ENCODE peak calls at places on chromosome 15, in six cellular contexts. One of them, this sample, is unnamed.
A peak's percentile ranks its signal among the peaks of the same experiment; 100 is the strongest.

GRCh38 chr15:34721802-34722795 is 32.7 kb downstream of the GJD2 start:
- DNase-seq in HFFc6: peak; percentile 94
- DNase-seq in AG09319: peak; percentile 10
- DNase-seq in ELR: peak; percentile 67
- DNase-seq in sigmoid colon: peak; percentile 63
- DNase-seq in NAMALWA: no peak
- DNase-seq in this sample: no peak

GRCh38 chr15:90104551-90104950 is 2.3 kb upstream of the IDH2 start:
- DNase-seq in HFFc6: no peak
- DNase-seq in AG09319: no peak
- DNase-seq in ELR: no peak
- DNase-seq in sigmoid colon: peak; percentile 71
- DNase-seq in NAMALWA: no peak
- DNase-seq in this sample: no peak

GRCh38 chr15:67256051-67256450 is 1.5 kb downstream of the IQCH start:
- DNase-seq in HFFc6: no peak
- DNase-seq in AG09319: no peak
- DNase-seq in ELR: no peak
- DNase-seq in sigmoid colon: no peak
- DNase-seq in NAMALWA: no peak
- DNase-seq in this sample: no peak

GRCh38 chr15:69225355-69226027 is 65.1 kb downstream of the GLCE start:
- DNase-seq in HFFc6: peak; percentile 46
- DNase-seq in AG09319: peak; percentile 5
- DNase-seq in ELR: peak; percentile 66
- DNase-seq in sigmoid colon: no peak
- DNase-seq in NAMALWA: peak; percentile 22
- DNase-seq in this sample: no peak

GRCh38 chr15:44713006-44713966 is 2.0 kb downstream of the B2M start:
- DNase-seq in HFFc6: peak; percentile 51
- DNase-seq in AG09319: no peak
- DNase-seq in ELR: peak; percentile 66
- DNase-seq in sigmoid colon: no peak
- DNase-seq in NAMALWA: peak; percentile 69
- DNase-seq in this sample: no peak

GRCh38 chr15:79858469-79858868 is 38.3 kb downstream of the MTHFS start:
- DNase-seq in HFFc6: no peak
- DNase-seq in AG09319: no peak
- DNase-seq in ELR: peak; percentile 22
- DNase-seq in sigmoid colon: no peak
- DNase-seq in NAMALWA: peak; percentile 11
- DNase-seq in this sample: no peak

GRCh38 chr15:38696790-38697495 is 132.3 kb upstream of the RASGRP1 start:
- DNase-seq in HFFc6: no peak
- DNase-seq in AG09319: no peak
- DNase-seq in ELR: no peak
- DNase-seq in sigmoid colon: no peak
- DNase-seq in NAMALWA: no peak
- DNase-seq in this sample: no peak

GRCh38 chr15:55253580-55253979 is 36.0 kb downstream of the RAB27A start:
- DNase-seq in HFFc6: peak; percentile 40
- DNase-seq in AG09319: peak; percentile 32
- DNase-seq in ELR: peak; percentile 73
- DNase-seq in sigmoid colon: no peak
- DNase-seq in NAMALWA: no peak
- DNase-seq in this sample: no peak

GRCh38 chr15:59632714-59633113 is 21.1 kb downstream of the GCNT3 start:
- DNase-seq in HFFc6: peak; percentile 12
- DNase-seq in AG09319: no peak
- DNase-seq in ELR: peak; percentile 33
- DNase-seq in sigmoid colon: no peak
- DNase-seq in NAMALWA: no peak
- DNase-seq in this sample: no peak

GRCh38 chr15:69415381-69415780 is 1.2 kb downstream of the KIF23 start:
- DNase-seq in HFFc6: no peak
- DNase-seq in AG09319: no peak
- DNase-seq in ELR: no peak
- DNase-seq in sigmoid colon: no peak
- DNase-seq in NAMALWA: peak; percentile 22
- DNase-seq in this sample: no peak

GRCh38 chr15:66698318-66698961 is 3.6 kb upstream of the SMAD6 start:
- DNase-seq in HFFc6: peak; percentile 57
- DNase-seq in AG09319: no peak
- DNase-seq in ELR: peak; percentile 79
- DNase-seq in sigmoid colon: peak; percentile 76
- DNase-seq in NAMALWA: peak; percentile 53
- DNase-seq in this sample: no peak

GRCh38 chr15:76285241-76285825 is 25.9 kb downstream of the ETFA start:
- DNase-seq in HFFc6: peak; percentile 17
- DNase-seq in AG09319: no peak
- DNase-seq in ELR: peak; percentile 51
- DNase-seq in sigmoid colon: no peak
- DNase-seq in NAMALWA: peak; percentile 40
- DNase-seq in this sample: no peak

GRCh38 chr15:74130089-74130848 is at the start of gene ISLR2:
- DNase-seq in HFFc6: no peak
- DNase-seq in AG09319: no peak
- DNase-seq in ELR: no peak
- DNase-seq in sigmoid colon: no peak
- DNase-seq in NAMALWA: no peak
- DNase-seq in this sample: no peak

GRCh38 chr15:32851619-32852416 is 134.0 kb downstream of the GREM1 start:
- DNase-seq in HFFc6: peak; percentile 73
- DNase-seq in AG09319: peak; percentile 82
- DNase-seq in ELR: peak; percentile 86
- DNase-seq in sigmoid colon: no peak
- DNase-seq in NAMALWA: no peak
- DNase-seq in this sample: no peak

This sample was measured in activated effector memory CD4-positive, alpha-beta T cell treated with Interleukin-2 at 50 U/mL for 16 hours.